ENCODE peak calls at places on chromosomes 2 and 18, in ten cellular contexts. E is fibroblast of the aortic adventitia; I is activated gamma-delta T cell; T is hypothalamus; R is skeletal muscle cell; M is stimulated activated CD4-positive, alpha-beta T cell treated with anti-CD3 and anti-CD28 coated beads, Interleukin-4, amount 100 ng/mL, for 24 hours; G is kidney; A is AG04450; X is M059J; K is NCI-H1092. U is an unnamed sample.

GRCh38 chr2:95317123-95317500 is 20.0 kb downstream of the KCNIP3 start:
- DNase-seq in X (no peak), R (no peak), A (no peak), I (no peak), M (no peak), K (no peak), G (peak; percentile 57), T (no peak), E (no peak), U (no peak)

GRCh38 chr18:25136416-25137132 is 215.4 kb downstream of the ZNF521 start:
- DNase-seq in X (peak; percentile 26), E (peak; percentile 19), K (no peak), I (no peak), G (no peak), R (no peak), A (no peak), M (no peak), T (no peak), U (no peak)

GRCh38 chr2:202109139-202109736 is 36.2 kb downstream of the KIAA2012 start:
- DNase-seq in I (no peak), K (no peak), A (no peak), G (no peak), R (no peak), X (no peak), M (no peak), T (no peak), E (no peak), U (no peak)

GRCh38 chr18:75752864-75753263 is 325.4 kb upstream of the SMIM21 start:
- DNase-seq in E (no peak), K (peak; percentile 26), T (no peak), A (no peak), M (no peak), R (no peak), X (no peak), G (no peak), I (no peak), U (no peak)

GRCh38 chr2:186573528-186573927 is 16.3 kb upstream of the ITGAV start:
- DNase-seq in T (no peak), K (no peak), I (no peak), X (no peak), E (no peak), M (no peak), R (no peak), A (no peak), G (no peak), U (no peak)

GRCh38 chr18:57743008-57743407 is 60.1 kb downstream of the ATP8B1 start:
- DNase-seq in G (no peak), T (no peak), R (peak; percentile 56), E (peak; percentile 90), X (peak; percentile 86), K (no peak), I (no peak), M (no peak), A (peak; percentile 30), U (no peak)

GRCh38 chr2:177989029-177989885 is 83.3 kb downstream of the PDE11A start:
- DNase-seq in M (no peak), X (peak; percentile 55), R (no peak), K (no peak), G (no peak), A (no peak), E (peak; percentile 16), I (no peak), T (no peak), U (no peak)

GRCh38 chr2:88641330-88641729 is 14.1 kb upstream of the EIF2AK3 start:
- DNase-seq in E (no peak), M (no peak), X (no peak), R (no peak), G (no peak), T (no peak), K (no peak), A (no peak), I (no peak), U (no peak)

GRCh38 chr2:231807020-231807419 is 20.8 kb downstream of the COPS7B start:
- DNase-seq in R (no peak), I (no peak), X (no peak), G (no peak), A (no peak), E (no peak), M (no peak), K (no peak), T (no peak), U (no peak)

GRCh38 chr2:152456262-152456661 is 121.3 kb downstream of the FMNL2 start:
- DNase-seq in M (no peak), I (no peak), R (no peak), X (peak; percentile 87), E (no peak), A (no peak), K (no peak), T (no peak), G (no peak), U (no peak)

GRCh38 chr2:69645926-69646325 is 2.4 kb upstream of the AAK1 start:
- DNase-seq in X (no peak), I (no peak), R (no peak), A (no peak), M (no peak), T (no peak), E (no peak), G (no peak), K (no peak), U (no peak)

GRCh38 chr2:217162533-217162932 is 302.7 kb upstream of the TNP1 start:
- DNase-seq in T (peak; percentile 46), G (no peak), X (peak; percentile 95), K (no peak), A (peak; percentile 93), E (no peak), I (no peak), R (peak; percentile 87), M (peak; percentile 10), U (no peak)

GRCh38 chr2:130380096-130380934 is 24.5 kb downstream of the PTPN18 start:
- DNase-seq in E (no peak), M (no peak), I (no peak), G (peak; percentile 37), T (no peak), R (no peak), A (no peak), K (no peak), X (peak; percentile 6), U (no peak)

GRCh38 chr2:62740221-62740620 is 34.7 kb downstream of the EHBP1 start:
- DNase-seq in R (no peak), I (no peak), M (no peak), A (no peak), E (no peak), T (no peak), K (no peak), G (no peak), X (no peak), U (no peak)

GRCh38 chr18:77910347-77910746 is 660.7 kb downstream of the GALR1 start:
- DNase-seq in M (no peak), G (no peak), K (no peak), A (no peak), E (no peak), R (no peak), X (no peak), I (no peak), T (no peak), U (no peak)

GRCh38 chr2:27263287-27264252 is 723 bp upstream of the SLC30A3 start:
- DNase-seq in K (no peak), G (no peak), I (no peak), E (no peak), A (no peak), T (no peak), X (no peak), M (no peak), R (no peak), U (no peak)

GRCh38 chr2:196640031-196640548 is 575 bp downstream of the CCDC150 start:
- DNase-seq in I (no peak), X (no peak), T (no peak), K (no peak), M (no peak), A (no peak), G (no peak), R (no peak), E (no peak), U (no peak)